ENCODE peak calls at places on chromosomes 12 and 14, in nine cellular contexts. B, N, M, D, E, G, Z, C and V are unnamed samples. For H3K4me1, the result is how much of the 10 kb centered on the place peaks cover.

GRCh38 chr12:68565391-68565903 is 45.3 kb upstream of the RAP1B start:
- DNase-seq in B (no peak), N (no peak), M (no peak), D (peak), E (no peak), G (no peak), Z (peak), C (no peak), V (no peak)

GRCh38 chr12:69475237-69475984 is 5.2 kb downstream of the FRS2 start:
- DNase-seq in B (no peak), N (no peak), M (no peak), D (peak), E (no peak), G (no peak), Z (no peak), C (no peak), V (no peak)

GRCh38 chr12:96107236-96107635 is 71.8 kb upstream of the LTA4H start:
- DNase-seq in B (no peak), N (no peak), M (no peak), D (no peak), E (no peak), G (no peak), Z (no peak), C (peak), V (no peak)

GRCh38 chr14:59015482-59015881 is 173.0 kb upstream of the DAAM1 start:
- DNase-seq in B (no peak), N (no peak), M (no peak), D (no peak), E (no peak), G (no peak), Z (no peak), C (no peak), V (no peak)

GRCh38 chr12:124445826-124446225 is 121.6 kb downstream of the NCOR2 start:
- DNase-seq in B (peak), N (no peak), M (no peak), D (no peak), E (no peak), G (no peak), Z (no peak), C (no peak), V (peak)

GRCh38 chr12:91662021-91662420 is 479.4 kb upstream of the DCN start:
- DNase-seq in B (no peak), N (no peak), M (no peak), D (peak), E (no peak), G (no peak), Z (no peak), C (no peak), V (no peak)

GRCh38 chr14:51044961-51045360 is 49.9 kb downstream of the TRIM9 start:
- DNase-seq in B (no peak), N (no peak), M (no peak), D (no peak), E (no peak), G (no peak), Z (no peak), C (no peak), V (no peak)

GRCh38 chr12:25957898-25958253 is 606 bp upstream of the RASSF8 start:
- DNase-seq in B (no peak), N (no peak), M (peak), D (peak), E (no peak), G (no peak), Z (no peak), C (no peak), V (no peak)

GRCh38 chr14:99230271-99231141 is 41.5 kb downstream of the BCL11B start:
- DNase-seq in B (peak), N (peak), M (no peak), D (no peak), E (no peak), G (peak), Z (peak), C (no peak), V (no peak)

GRCh38 chr12:38904932-38905479 is 385 bp downstream of the CPNE8 start:
- DNase-seq in B (peak), N (peak), M (peak), D (no peak), E (peak), G (peak), Z (peak), C (peak), V (peak)

GRCh38 chr12:130555628-130556485 is 160.2 kb downstream of the RIMBP2 start:
- DNase-seq in B (no peak), N (no peak), M (no peak), D (no peak), E (no peak), G (no peak), Z (no peak), C (no peak), V (no peak)

GRCh38 chr12:110704750-110705149 is 15.8 kb upstream of the HVCN1 start:
- DNase-seq in B (no peak), N (peak), M (no peak), D (no peak), E (no peak), G (no peak), Z (no peak), C (no peak), V (peak)

DNA sequence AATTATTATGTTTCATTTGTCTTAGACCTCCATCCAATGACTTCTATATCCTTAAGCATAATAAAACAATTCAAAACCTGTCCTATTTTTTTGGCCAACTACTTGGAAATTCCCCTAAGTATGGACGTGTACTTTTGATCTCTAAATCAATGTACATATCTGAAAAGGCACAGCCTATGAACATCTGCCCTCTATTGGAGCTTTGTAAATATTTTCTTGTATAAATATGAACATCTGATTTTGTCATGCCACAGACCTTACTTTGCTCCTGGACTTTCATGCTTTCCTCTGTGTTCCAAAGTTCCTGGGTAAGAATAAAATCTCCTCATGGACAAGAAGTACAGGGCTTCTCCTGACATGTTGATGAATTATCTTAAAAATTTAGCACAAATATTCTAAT is 1211.9 kb downstream of the GALC start:
- DNase-seq in B (no peak), N (no peak), M (no peak), D (no peak), E (no peak), G (no peak), Z (no peak), C (no peak), V (no peak)
- H3K4me1 ChIP-seq in B (under half), N (under half), M (under half), D (under half), E (under half), G (under half), Z (under half), C (under half), V (under half)

GRCh38 chr12:47098099-47098498 is 18.3 kb upstream of the AMIGO2 start:
- DNase-seq in B (no peak), N (no peak), M (no peak), D (no peak), E (no peak), G (no peak), Z (no peak), C (no peak), V (no peak)

GRCh38 chr12:47100146-47100545 is 20.4 kb upstream of the AMIGO2 start:
- DNase-seq in B (no peak), N (no peak), M (no peak), D (peak), E (no peak), G (no peak), Z (no peak), C (no peak), V (no peak)

GRCh38 chr12:47102845-47103666 is 23.3 kb upstream of the AMIGO2 start:
- DNase-seq in B (no peak), N (no peak), M (no peak), D (peak), E (no peak), G (no peak), Z (no peak), C (no peak), V (no peak)

GRCh38 chr12:47105914-47106674 is 26.3 kb upstream of the AMIGO2 start:
- DNase-seq in B (no peak), N (peak), M (no peak), D (no peak), E (no peak), G (no peak), Z (no peak), C (no peak), V (peak)

DNA sequence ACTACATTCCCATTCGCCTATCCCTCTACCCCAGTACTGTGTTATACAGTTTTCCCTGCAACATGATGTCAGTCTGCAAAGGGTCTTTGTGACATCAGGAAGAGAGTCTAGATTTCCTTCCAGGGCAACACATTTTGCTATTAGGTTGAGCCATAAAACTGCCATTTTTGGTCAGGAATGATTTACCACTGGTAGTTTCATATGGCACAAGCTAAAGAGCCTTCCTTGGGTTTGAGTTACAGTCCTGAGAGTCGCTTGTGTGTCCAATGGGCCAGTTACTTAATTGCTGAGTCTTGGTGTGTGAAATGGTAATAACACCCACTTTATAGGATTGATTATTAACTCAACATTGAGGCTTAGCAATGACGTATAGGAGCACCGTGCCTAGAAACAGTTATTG is 22.6 kb upstream of the AMIGO2 start:
- DNase-seq in B (no peak), N (no peak), M (no peak), D (no peak), E (no peak), G (no peak), Z (no peak), C (no peak), V (no peak)
- H3K4me1 ChIP-seq in B (under half), N (under half), M (under half), D (under half), E (under half), G (under half), Z (under half), C (under half), V (under half)

DNA sequence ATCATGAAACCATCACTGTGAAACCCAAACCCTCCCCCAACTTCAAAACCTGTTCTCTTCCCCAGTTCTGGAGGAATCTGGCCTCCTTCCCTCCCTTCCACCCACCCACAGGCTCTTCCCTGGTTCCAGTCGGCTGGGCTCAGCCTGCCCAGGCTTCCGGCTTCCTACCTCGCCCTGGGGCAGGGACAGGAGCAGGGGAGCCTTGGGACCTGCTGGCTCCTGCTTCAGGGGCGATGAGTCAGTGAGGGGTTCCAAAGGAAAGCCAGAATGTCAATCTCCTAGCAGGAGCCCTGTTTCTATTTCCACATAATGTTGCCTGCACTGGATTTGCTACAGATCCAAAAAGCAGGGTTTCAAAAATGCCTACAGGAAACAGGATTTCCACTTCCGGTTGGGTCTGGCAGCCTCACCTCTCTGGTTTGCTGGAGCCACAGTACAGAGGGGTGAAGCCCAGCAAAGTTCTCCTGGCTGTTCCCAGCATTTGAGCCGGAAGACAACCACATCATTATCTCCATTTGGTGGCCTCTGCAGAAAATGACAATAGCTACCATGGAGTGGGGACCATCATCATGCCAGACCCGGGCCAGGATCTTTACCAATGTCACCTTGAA is 278.3 kb downstream of the DPF3 start:
- DNase-seq in B (peak), N (no peak), M (no peak), D (peak), E (no peak), G (no peak), Z (no peak), C (no peak), V (no peak)
- H3K4me1 ChIP-seq in B (under half), N (under half), M (under half), D (under half), E (under half), G (under half), Z (under half), C (half or more), V (under half)

DNA sequence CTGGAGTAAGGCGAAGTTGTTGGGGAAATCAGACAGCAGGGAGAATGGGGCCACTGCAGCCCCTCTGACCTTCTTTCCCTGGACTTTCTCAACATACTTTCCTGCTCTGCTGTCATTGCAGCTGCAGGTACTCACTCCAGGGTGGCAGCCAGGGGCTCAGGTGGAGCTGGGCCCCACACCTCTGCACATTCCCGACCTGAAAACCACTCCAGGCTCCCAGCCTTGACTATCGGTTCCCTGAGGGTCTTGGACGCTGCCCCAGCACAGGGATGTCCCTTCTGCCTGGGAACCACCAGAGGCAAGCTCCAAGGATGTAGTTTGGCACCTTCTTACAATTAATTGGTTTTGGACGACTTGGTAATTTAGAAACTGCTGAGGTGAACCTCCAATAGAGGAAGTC is 24.8 kb upstream of the CAPRIN2 start:
- DNase-seq in B (no peak), N (no peak), M (no peak), D (no peak), E (no peak), G (no peak), Z (no peak), C (no peak), V (no peak)
- H3K4me1 ChIP-seq in B (under half), N (under half), M (under half), D (under half), E (under half), G (under half), Z (under half), C (under half), V (under half)